ENCODE peak calls at places on chromosomes 6 and 20, in seven cellular contexts. J, I, R, O, U, G and T are unnamed samples.

GRCh38 chr6:17601389-17601703 is 1.2 kb downstream of the FAM8A1 start:
- DNase-seq in J (no peak), I (no peak), R (no peak), O (no peak), U (no peak), G (no peak), T (no peak)

GRCh38 chr6:26445934-26446667 is 5.8 kb downstream of the BTN3A3 start:
- DNase-seq in J (no peak), I (peak), R (no peak), O (no peak), U (no peak), G (no peak), T (no peak)

GRCh38 chr20:48456361-48457184 is 371.2 kb downstream of the PREX1 start:
- DNase-seq in J (no peak), I (no peak), R (no peak), O (no peak), U (no peak), G (no peak), T (no peak)

GRCh38 chr6:151240861-151241642 is 1.3 kb downstream of the AKAP12 start:
- DNase-seq in J (peak), I (peak), R (peak), O (no peak), U (peak), G (no peak), T (no peak)

GRCh38 chr6:152636675-152637421 is at the start of gene SYNE1:
- DNase-seq in J (peak), I (no peak), R (no peak), O (no peak), U (no peak), G (no peak), T (no peak)

GRCh38 chr6:167314180-167314821 is 10.6 kb upstream of the TTLL2 start:
- DNase-seq in J (no peak), I (no peak), R (no peak), O (no peak), U (no peak), G (no peak), T (no peak)

GRCh38 chr20:24986436-24987015 is 6.0 kb downstream of the APMAP start:
- DNase-seq in J (no peak), I (no peak), R (no peak), O (no peak), U (no peak), G (no peak), T (no peak)

GRCh38 chr20:17525650-17526049 is 5.5 kb downstream of the BFSP1 start:
- DNase-seq in J (no peak), I (peak), R (no peak), O (no peak), U (peak), G (peak), T (peak)

GRCh38 chr20:48527771-48528170 is 300.0 kb downstream of the PREX1 start:
- DNase-seq in J (no peak), I (no peak), R (no peak), O (no peak), U (no peak), G (no peak), T (no peak)

GRCh38 chr6:75693534-75693933 is 55.5 kb upstream of the MYO6 start:
- DNase-seq in J (no peak), I (no peak), R (no peak), O (no peak), U (no peak), G (no peak), T (no peak)

GRCh38 chr6:107153061-107153460 is 37.7 kb upstream of the BEND3 start:
- DNase-seq in J (no peak), I (peak), R (no peak), O (no peak), U (no peak), G (no peak), T (no peak)

GRCh38 chr6:139539852-139540251 is 165.4 kb upstream of the CITED2 start:
- DNase-seq in J (no peak), I (peak), R (no peak), O (no peak), U (peak), G (no peak), T (no peak)

GRCh38 chr6:54291146-54291545 is 17.1 kb upstream of the TINAG start:
- DNase-seq in J (no peak), I (peak), R (no peak), O (no peak), U (peak), G (no peak), T (no peak)

GRCh38 chr6:33826537-33826936 is 22.7 kb upstream of the MLN start:
- DNase-seq in J (no peak), I (no peak), R (no peak), O (no peak), U (no peak), G (peak), T (no peak)

GRCh38 chr20:61756446-61756845 is 309.2 kb downstream of the TAF4 start:
- DNase-seq in J (no peak), I (no peak), R (no peak), O (no peak), U (no peak), G (no peak), T (no peak)

GRCh38 chr20:62850333-62850974 is 11.2 kb downstream of the TCFL5 start:
- DNase-seq in J (no peak), I (no peak), R (no peak), O (no peak), U (no peak), G (no peak), T (no peak)

GRCh38 chr6:146890644-146891434 is 292.1 kb downstream of the ADGB start:
- DNase-seq in J (no peak), I (peak), R (no peak), O (no peak), U (no peak), G (no peak), T (no peak)

GRCh38 chr20:47419953-47420352 is 63.5 kb upstream of the ZMYND8 start:
- DNase-seq in J (no peak), I (no peak), R (no peak), O (no peak), U (no peak), G (no peak), T (no peak)

GRCh38 chr6:156582509-156582992 is 194.6 kb upstream of the ARID1B start:
- DNase-seq in J (no peak), I (no peak), R (no peak), O (no peak), U (peak), G (peak), T (peak)

GRCh38 chr20:371755-372542 is 8.6 kb upstream of the TRIB3 start:
- DNase-seq in J (no peak), I (peak), R (peak), O (no peak), U (peak), G (no peak), T (no peak)

GRCh38 chr20:8151371-8151770 is 19.3 kb downstream of the PLCB1 start:
- DNase-seq in J (no peak), I (no peak), R (no peak), O (no peak), U (no peak), G (no peak), T (no peak)

GRCh38 chr20:47761478-47762047 is 23.7 kb downstream of the SULF2 start:
- DNase-seq in J (no peak), I (no peak), R (no peak), O (no peak), U (no peak), G (peak), T (no peak)

GRCh38 chr6:36160147-36160760 is 29.9 kb downstream of the MAPK13 start:
- DNase-seq in J (no peak), I (peak), R (no peak), O (no peak), U (no peak), G (no peak), T (no peak)

GRCh38 chr6:617485-618100 is 39.3 kb downstream of the HUS1B start:
- DNase-seq in J (no peak), I (peak), R (no peak), O (no peak), U (peak), G (no peak), T (peak)

GRCh38 chr20:59625214-59625922 is 21.0 kb downstream of the PHACTR3 start:
- DNase-seq in J (no peak), I (no peak), R (no peak), O (no peak), U (no peak), G (no peak), T (no peak)

GRCh38 chr20:48156951-48157700 is 371.8 kb upstream of the SULF2 start:
- DNase-seq in J (no peak), I (no peak), R (no peak), O (no peak), U (peak), G (no peak), T (no peak)

GRCh38 chr6:125906158-125906998 is 50.2 kb upstream of the HINT3 start:
- DNase-seq in J (no peak), I (peak), R (peak), O (peak), U (no peak), G (peak), T (no peak)

GRCh38 chr20:32989507-32990283 is 14.5 kb downstream of the SUN5 start:
- DNase-seq in J (no peak), I (no peak), R (no peak), O (no peak), U (no peak), G (no peak), T (no peak)

GRCh38 chr20:25072226-25072811 is 9.6 kb downstream of the VSX1 start:
- DNase-seq in J (peak), I (peak), R (no peak), O (no peak), U (peak), G (no peak), T (no peak)

GRCh38 chr20:50491926-50492634 is 18.1 kb upstream of the PTPN1 start:
- DNase-seq in J (no peak), I (peak), R (no peak), O (no peak), U (peak), G (no peak), T (no peak)

GRCh38 chr6:166318649-166319600 is 10.7 kb upstream of the PRR18 start:
- DNase-seq in J (no peak), I (no peak), R (no peak), O (no peak), U (no peak), G (no peak), T (peak)

GRCh38 chr6:130749402-130749801 is 77.8 kb upstream of the SMLR1 start:
- DNase-seq in J (no peak), I (peak), R (no peak), O (no peak), U (no peak), G (no peak), T (no peak)

GRCh38 chr6:159679091-159680077 is 13.7 kb downstream of the SOD2 start:
- DNase-seq in J (no peak), I (peak), R (no peak), O (no peak), U (no peak), G (no peak), T (no peak)

GRCh38 chr20:18034039-18034438 is 23.7 kb downstream of the OVOL2 start:
- DNase-seq in J (no peak), I (no peak), R (no peak), O (no peak), U (no peak), G (no peak), T (no peak)

GRCh38 chr6:46652603-46653438 is at the start of the genes CYP39A1 and SLC25A27:
- DNase-seq in J (peak), I (peak), R (peak), O (peak), U (peak), G (peak), T (peak)

GRCh38 chr6:84618046-84618752 is 146.2 kb downstream of the TBX18 start:
- DNase-seq in J (no peak), I (peak), R (no peak), O (no peak), U (peak), G (no peak), T (no peak)

GRCh38 chr6:156421933-156422332 is 355.2 kb upstream of the ARID1B start:
- DNase-seq in J (no peak), I (peak), R (no peak), O (no peak), U (no peak), G (no peak), T (no peak)

GRCh38 chr6:36118550-36119107 is 11.7 kb upstream of the MAPK13 start:
- DNase-seq in J (no peak), I (peak), R (peak), O (peak), U (no peak), G (no peak), T (no peak)

GRCh38 chr20:58048096-58048702 is 180.3 kb downstream of the ANKRD60 start:
- DNase-seq in J (peak), I (peak), R (peak), O (no peak), U (peak), G (peak), T (no peak)

GRCh38 chr6:6006428-6007310 is at the start of gene NRN1:
- DNase-seq in J (no peak), I (peak), R (peak), O (no peak), U (no peak), G (no peak), T (peak)